ENCODE peak calls at places on chromosomes 7 and 10, in six cellular contexts. E is Panc1, Z is HepG2, M is upper lobe of right lung, X is GM12865, V is H1. K is an unnamed sample.

GRCh38 chr7:79298145-79298760 is 155.2 kb downstream of the MAGI2 start:
- DNase-seq in E (peak; percentile 50), Z (peak; percentile 25), M (no peak), X (peak; percentile 43), V (no peak), K (no peak)

GRCh38 chr7:134742688-134743350 is 36.6 kb upstream of the CALD1 start:
- DNase-seq in E (no peak), Z (no peak), M (no peak), X (no peak), V (no peak), K (no peak)

GRCh38 chr10:17086865-17087264 is 42.7 kb downstream of the CUBN start:
- DNase-seq in E (no peak), Z (no peak), M (no peak), X (no peak), V (no peak), K (no peak)

GRCh38 chr10:90138844-90139243 is 437.5 kb downstream of the KIF20B start:
- DNase-seq in E (no peak), Z (peak; percentile 4), M (no peak), X (peak; percentile 27), V (no peak), K (no peak)

GRCh38 chr10:28841625-28842024 is 164.3 kb downstream of the BAMBI start:
- DNase-seq in E (no peak), Z (no peak), M (no peak), X (no peak), V (no peak), K (peak; percentile 28)

GRCh38 chr7:117837841-117838240 is 35.4 kb downstream of the CTTNBP2 start:
- DNase-seq in E (no peak), Z (no peak), M (no peak), X (peak; percentile 58), V (no peak), K (no peak)

GRCh38 chr10:79128923-79129305 is 60.1 kb downstream of the ZMIZ1 start:
- DNase-seq in E (no peak), Z (no peak), M (no peak), X (no peak), V (no peak), K (no peak)

GRCh38 chr7:140121321-140121720 is 55.5 kb downstream of the KDM7A start:
- DNase-seq in E (no peak), Z (no peak), M (no peak), X (no peak), V (no peak), K (no peak)

GRCh38 chr7:141702047-141702567 is at the start of gene DENND11:
- DNase-seq in E (no peak), Z (no peak), M (peak; percentile 81), X (peak; percentile 64), V (peak; percentile 61), K (peak; percentile 5)

GRCh38 chr10:23581906-23582305 is 143.0 kb downstream of the OTUD1 start:
- DNase-seq in E (no peak), Z (no peak), M (no peak), X (no peak), V (no peak), K (no peak)

GRCh38 chr10:28326516-28327493 is 23.9 kb upstream of the MPP7 start:
- DNase-seq in E (no peak), Z (peak; percentile 23), M (peak; percentile 65), X (no peak), V (no peak), K (peak; percentile 28)

GRCh38 chr10:30818010-30818660 is 188.6 kb upstream of the LYZL2 start:
- DNase-seq in E (no peak), Z (no peak), M (no peak), X (peak; percentile 30), V (no peak), K (no peak)

GRCh38 chr10:24440817-24441790 is 232.2 kb downstream of the KIAA1217 start:
- DNase-seq in E (no peak), Z (no peak), M (no peak), X (no peak), V (no peak), K (peak; percentile 73)

GRCh38 chr10:132407243-132407746 is 10.3 kb downstream of the PWWP2B start:
- DNase-seq in E (no peak), Z (peak; percentile 58), M (peak; percentile 91), X (no peak), V (no peak), K (no peak)

GRCh38 chr10:31129880-31130405 is 98.3 kb upstream of the ZNF438 start:
- DNase-seq in E (no peak), Z (no peak), M (no peak), X (no peak), V (peak; percentile 34), K (no peak)

GRCh38 chr10:1626410-1626809 is 110.9 kb downstream of the ADARB2 start:
- DNase-seq in E (no peak), Z (no peak), M (no peak), X (no peak), V (no peak), K (no peak)

GRCh38 chr10:16653223-16653622 is 131.5 kb upstream of the C1QL3 start:
- DNase-seq in E (no peak), Z (no peak), M (no peak), X (peak; percentile 44), V (no peak), K (no peak)

GRCh38 chr10:25547391-25547790 is 372.6 kb downstream of the GPR158 start:
- DNase-seq in E (no peak), Z (no peak), M (no peak), X (no peak), V (no peak), K (peak; percentile 34)

GRCh38 chr7:27115161-27116018 is 12.9 kb upstream of the HOXA2 start:
- DNase-seq in E (no peak), Z (no peak), M (no peak), X (no peak), V (peak; percentile 68), K (no peak)

GRCh38 chr7:19112290-19113000 is 5.0 kb downstream of the TWIST1 start:
- DNase-seq in E (no peak), Z (no peak), M (no peak), X (no peak), V (peak; percentile 56), K (no peak)

GRCh38 chr10:73094249-73094850 is 2.3 kb downstream of the P4HA1 start:
- DNase-seq in E (no peak), Z (no peak), M (no peak), X (peak; percentile 34), V (no peak), K (no peak)
- H3K4me3 ChIP-seq in E (peak overlapping the region; percentile 64), Z (peak overlapping the region; percentile 100), M (peak overlapping the region; percentile 87), X (peak overlapping the region; percentile 91), V (peak overlapping the region; percentile 67), K (peak overlapping the region; percentile 99)

GRCh38 chr7:150322833-150323681 is at the start of the genes ACTR3C and LRRC61:
- DNase-seq in E (no peak), Z (peak; percentile 74), M (peak; percentile 88), X (peak; percentile 93), V (no peak), K (no peak)

GRCh38 chr7:150325110-150325611 is 1.8 kb upstream of the ACTR3C start:
- DNase-seq in E (no peak), Z (no peak), M (peak; percentile 78), X (no peak), V (no peak), K (no peak)

GRCh38 chr7:150325901-150326300 is 2.6 kb upstream of the ACTR3C start:
- DNase-seq in E (no peak), Z (no peak), M (no peak), X (no peak), V (no peak), K (no peak)

GRCh38 chr7:150323682-150324365 is 479 bp upstream of the ACTR3C start:
- DNase-seq in E (no peak), Z (no peak), M (no peak), X (peak; percentile 24), V (no peak), K (no peak)

GRCh38 chr7:150324366-150324961 is 1.1 kb upstream of the ACTR3C start:
- DNase-seq in E (no peak), Z (peak; percentile 27), M (no peak), X (no peak), V (no peak), K (no peak)
- H3K4me3 ChIP-seq in E (peak overlapping the region; percentile 80), Z (peak overlapping the region; percentile 74), M (peak overlapping the region; percentile 64), X (peak overlapping the region; percentile 90), V (peak overlapping the region; percentile 61), K (no peak overlapping the region)

DNA sequence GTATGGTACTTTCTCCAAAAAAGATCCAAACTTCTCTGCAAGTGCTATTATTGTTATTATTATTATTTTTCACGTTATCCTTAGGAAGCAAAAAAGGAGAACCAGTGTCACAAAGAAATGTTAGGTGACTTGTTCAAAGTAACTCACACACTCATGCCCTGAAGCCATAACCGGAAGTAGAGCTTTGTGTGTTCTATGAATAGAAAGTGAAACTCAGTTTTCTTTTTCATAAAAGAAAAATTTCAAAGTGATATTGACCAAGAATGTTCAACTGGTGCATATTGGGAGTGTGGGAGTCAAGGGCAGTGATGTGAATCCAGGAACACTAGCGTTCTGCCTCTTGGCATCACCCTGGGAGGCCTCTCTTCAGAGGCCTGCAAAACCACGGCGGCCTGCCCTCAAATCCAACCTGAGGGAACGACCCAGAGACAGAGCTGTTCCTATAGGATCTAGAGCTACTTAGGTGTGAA is 106.1 kb downstream of the PRKCQ start:
- DNase-seq in E (no peak), Z (no peak), M (no peak), X (peak; percentile 48), V (no peak), K (no peak)
- H3K4me3 ChIP-seq in E (no peak overlapping the region), Z (no peak overlapping the region), M (no peak overlapping the region), X (no peak overlapping the region), V (no peak overlapping the region), K (no peak overlapping the region)

GRCh38 chr7:47535704-47536628 is 45.9 kb downstream of the TNS3 start:
- DNase-seq in E (no peak), Z (peak; percentile 52), M (no peak), X (no peak), V (no peak), K (no peak)

GRCh38 chr7:47536705-47537611 is 45.0 kb downstream of the TNS3 start:
- DNase-seq in E (no peak), Z (no peak), M (peak; percentile 81), X (no peak), V (no peak), K (no peak)

GRCh38 chr7:47539398-47540052 is 42.4 kb downstream of the TNS3 start:
- DNase-seq in E (no peak), Z (peak; percentile 89), M (peak; percentile 38), X (no peak), V (no peak), K (no peak)

GRCh38 chr7:47538846-47539311 is 43.0 kb downstream of the TNS3 start:
- DNase-seq in E (no peak), Z (peak; percentile 87), M (peak; percentile 22), X (no peak), V (no peak), K (no peak)

GRCh38 chr7:47537716-47538640 is 43.9 kb downstream of the TNS3 start:
- DNase-seq in E (no peak), Z (no peak), M (peak; percentile 38), X (no peak), V (no peak), K (no peak)
- H3K4me3 ChIP-seq in E (peak overlapping the region; percentile 66), Z (peak overlapping the region; percentile 69), M (peak overlapping the region; percentile 52), X (no peak overlapping the region), V (peak overlapping the region; percentile 66), K (peak overlapping the region; percentile 46)

DNA sequence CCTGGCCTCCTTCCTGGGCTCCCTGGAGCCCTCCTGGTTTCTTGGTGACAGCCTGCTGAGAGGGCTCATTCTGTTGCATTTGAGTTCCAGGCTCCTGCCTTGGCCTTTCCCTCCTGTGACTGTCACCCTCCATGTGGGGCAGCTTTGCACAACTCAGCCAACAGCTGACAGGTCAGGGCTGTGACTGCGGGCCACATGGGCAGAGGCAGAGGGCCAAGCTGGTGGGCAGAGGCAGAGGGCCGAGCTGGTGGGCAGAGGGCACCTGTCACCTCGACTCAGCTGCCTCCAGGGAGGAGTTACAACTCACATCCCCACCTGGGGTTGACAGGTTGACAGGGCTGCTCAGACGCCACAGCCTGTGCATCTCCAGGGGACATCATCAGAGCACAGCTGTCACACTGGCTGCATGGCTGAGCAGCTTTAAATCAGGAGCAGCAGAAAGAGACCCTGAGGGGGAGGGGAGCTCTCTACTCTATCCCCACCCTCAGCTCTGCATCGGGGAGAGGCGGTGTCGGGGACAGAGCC is 20.8 kb upstream of the ANTXRL start:
- DNase-seq in E (no peak), Z (no peak), M (no peak), X (no peak), V (peak; percentile 43), K (no peak)
- H3K4me3 ChIP-seq in E (no peak overlapping the region), Z (no peak overlapping the region), M (no peak overlapping the region), X (no peak overlapping the region), V (no peak overlapping the region), K (no peak overlapping the region)

K was measured in skeletal muscle cell.